ENCODE peak calls at places on chromosomes 2 and 18, in five cellular contexts. Z is cardiac fibroblast, U is cardiac muscle cell, O is uterus, N is AG10803. V is an unnamed sample.

GRCh38 chr2:162840598-162841246 is 2.2 kb upstream of the KCNH7 start:
- DNase-seq in N (peak), Z (peak), U (peak), O (no peak), V (peak)

GRCh38 chr2:157229572-157229971 is 27.9 kb upstream of the GALNT5 start:
- DNase-seq in O (no peak), Z (peak), U (no peak), N (peak), V (no peak)

GRCh38 chr2:15142069-15142689 is 419.0 kb downstream of the NBAS start:
- DNase-seq in Z (no peak), U (peak), N (no peak), O (no peak), V (no peak)

GRCh38 chr2:10909050-10909995 is 2.4 kb upstream of the KCNF1 start:
- DNase-seq in O (no peak), U (peak), N (no peak), Z (no peak), V (peak)

GRCh38 chr2:240384711-240385450 is 50.6 kb upstream of the GPC1 start:
- DNase-seq in O (no peak), U (no peak), N (no peak), Z (no peak), V (no peak)

GRCh38 chr2:106053116-106053515 is 141.0 kb downstream of the UXS1 start:
- DNase-seq in U (no peak), O (no peak), Z (peak), N (peak), V (no peak)

GRCh38 chr18:2680216-2680792 is 24.8 kb downstream of the SMCHD1 start:
- DNase-seq in N (no peak), O (no peak), U (no peak), Z (no peak), V (no peak)

GRCh38 chr18:32919799-32920198 is 147.0 kb upstream of the KLHL14 start:
- DNase-seq in N (no peak), U (peak), Z (no peak), O (no peak), V (peak)

GRCh38 chr18:12692206-12692605 is 10.3 kb downstream of the CEP76 start:
- DNase-seq in O (no peak), U (no peak), N (no peak), Z (no peak), V (peak)

GRCh38 chr2:99998981-99999380 is 143.4 kb downstream of the AFF3 start:
- DNase-seq in O (no peak), U (no peak), N (no peak), Z (no peak), V (no peak)

GRCh38 chr2:157898591-157898996 is 22.5 kb upstream of the ACVR1 start:
- DNase-seq in U (no peak), N (peak), Z (peak), O (peak), V (peak)

GRCh38 chr2:239600650-239601049 is 199.8 kb upstream of the HDAC4 start:
- DNase-seq in Z (no peak), U (no peak), O (no peak), N (no peak), V (no peak)

GRCh38 chr18:66548747-66549146 is 55.1 kb downstream of the CDH19 start:
- DNase-seq in O (no peak), Z (peak), N (no peak), U (peak), V (no peak)

GRCh38 chr18:42028232-42028832 is 73.3 kb downstream of the PIK3C3 start:
- DNase-seq in O (no peak), Z (peak), U (peak), N (peak), V (peak)

GRCh38 chr2:218406949-218407703 is 7.5 kb downstream of the CTDSP1 start:
- DNase-seq in U (no peak), Z (peak), O (peak), N (peak), V (peak)

GRCh38 chr2:130252880-130253645 is 54.8 kb upstream of the TUBA3E start:
- DNase-seq in N (no peak), O (no peak), U (no peak), Z (peak), V (peak)

GRCh38 chr18:61926532-61926931 is 33.7 kb upstream of the RNF152 start:
- DNase-seq in N (no peak), O (no peak), U (no peak), Z (no peak), V (no peak)

GRCh38 chr2:232533944-232534710 is 5.4 kb upstream of the CHRNG start:
- DNase-seq in N (no peak), U (no peak), Z (peak), O (no peak), V (no peak)

GRCh38 chr2:199458017-199458805 is 472 bp upstream of the SATB2 start:
- DNase-seq in Z (no peak), U (peak), O (no peak), N (peak), V (no peak)

GRCh38 chr18:63313409-63313917 is 6.1 kb downstream of the BCL2 start:
- DNase-seq in O (no peak), Z (no peak), N (no peak), U (no peak), V (no peak)

GRCh38 chr2:26681656-26682055 is 10.9 kb upstream of the KCNK3 start:
- DNase-seq in Z (no peak), O (no peak), N (no peak), U (no peak), V (no peak)

GRCh38 chr18:55779711-55780590 is 192.0 kb upstream of the TCF4 start:
- DNase-seq in U (peak), O (peak), Z (peak), N (peak), V (no peak)

GRCh38 chr2:10538224-10538894 is 90.2 kb upstream of the ODC1 start:
- DNase-seq in N (peak), Z (no peak), U (no peak), O (no peak), V (no peak)

GRCh38 chr2:159399716-159400525 is 113.4 kb upstream of the WDSUB1 start:
- DNase-seq in Z (peak), O (no peak), N (peak), U (no peak), V (no peak)

GRCh38 chr2:230054079-230054478 is 14.6 kb downstream of the SLC16A14 start:
- DNase-seq in Z (peak), N (peak), O (no peak), U (no peak), V (no peak)

GRCh38 chr2:96509114-96509846 is 4.1 kb upstream of the NEURL3 start:
- DNase-seq in Z (peak), U (peak), N (peak), O (peak), V (peak)

GRCh38 chr2:96507957-96508520 is 2.9 kb upstream of the NEURL3 start:
- DNase-seq in U (peak), O (peak), N (peak), Z (peak), V (peak)

GRCh38 chr2:96509847-96510230 is 4.7 kb upstream of the NEURL3 start:
- DNase-seq in Z (no peak), O (no peak), N (no peak), U (no peak), V (no peak)

GRCh38 chr2:96506907-96507240 is 1.7 kb upstream of the NEURL3 start:
- DNase-seq in O (no peak), N (no peak), Z (no peak), U (no peak), V (no peak)

GRCh38 chr2:96508521-96509113 is 3.5 kb upstream of the NEURL3 start:
- DNase-seq in Z (no peak), N (no peak), O (no peak), U (no peak), V (no peak)
- H3K4me3 ChIP-seq in Z (no peak), N (no peak), O (no peak), U (no peak), V (no peak)

DNA sequence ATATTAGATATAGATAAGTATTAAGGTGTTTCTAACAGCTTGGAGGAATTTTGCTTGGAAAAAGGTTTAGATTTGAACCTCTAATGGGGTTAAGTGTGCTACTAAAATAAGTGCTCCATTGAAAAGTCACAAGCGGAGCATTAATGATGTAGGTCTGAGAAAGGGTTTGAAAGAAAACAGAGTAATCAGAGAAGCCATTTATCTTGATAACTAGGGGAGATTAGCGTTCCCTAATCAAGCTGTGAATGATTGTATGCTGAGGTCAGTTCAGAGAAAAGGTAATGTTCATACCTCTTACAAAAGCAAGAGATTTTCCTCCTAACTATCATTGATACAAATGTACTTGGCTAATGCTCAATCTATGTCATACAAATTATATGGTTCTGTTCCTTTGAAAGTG is 1.5 kb downstream of the ARHGAP25 start:
- DNase-seq in U (no peak), Z (no peak), N (no peak), O (no peak), V (no peak)
- H3K4me3 ChIP-seq in U (no peak), Z (no peak), N (no peak), O (no peak), V (peak)

DNA sequence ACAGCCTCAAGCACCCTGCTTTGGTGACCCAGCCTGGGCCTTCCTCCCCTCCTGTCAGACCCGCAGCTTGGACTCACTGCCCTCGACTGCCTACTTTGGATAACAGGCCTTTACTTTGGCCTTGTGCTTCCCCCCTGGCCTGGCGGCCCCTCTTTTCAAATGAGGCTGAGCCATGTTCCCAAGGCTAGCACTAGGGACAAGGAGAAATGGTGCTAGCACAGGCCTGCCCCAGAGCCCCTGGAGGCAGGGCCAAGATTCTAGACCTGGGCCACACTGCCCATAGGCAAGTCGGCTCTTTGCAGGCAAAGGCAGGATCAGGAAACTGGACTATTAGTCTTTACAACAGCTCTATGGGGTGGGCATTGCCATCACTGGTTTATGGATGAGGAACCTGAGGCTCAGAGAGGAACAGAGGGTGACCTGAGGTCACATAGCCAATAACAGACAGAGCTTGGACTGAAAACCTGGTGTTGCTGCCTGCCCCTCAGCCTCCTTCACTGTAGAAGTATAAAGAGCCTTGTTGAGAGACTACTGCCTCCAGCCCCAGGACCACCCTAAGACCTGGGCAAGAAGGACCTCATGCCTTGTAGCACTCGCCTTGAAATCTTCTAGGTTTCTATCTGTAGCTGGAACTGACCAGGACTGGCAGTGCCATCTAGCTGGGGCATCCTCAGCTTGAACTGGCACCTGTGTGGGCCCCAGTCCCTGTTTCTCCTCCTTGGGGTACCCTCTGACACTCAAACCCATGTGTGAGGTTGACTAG is 266.3 kb downstream of the DYSF start:
- DNase-seq in U (no peak), Z (no peak), O (no peak), N (no peak), V (no peak)
- H3K4me3 ChIP-seq in U (no peak), Z (no peak), O (no peak), N (no peak), V (no peak)

GRCh38 chr2:236568922-236569592 is 568 bp upstream of the ACKR3 start:
- DNase-seq in O (no peak), Z (no peak), U (no peak), N (no peak), V (peak)
- H3K4me3 ChIP-seq in O (peak), Z (no peak), U (peak), N (peak), V (no peak)